ENCODE peak calls at places on chromosome 2, in six cellular contexts. One of them, this sample, is unnamed.

GRCh38 chr2:211133766-211134165 is 577.4 kb downstream of the CPS1 start:
- DNase-seq in NCI-H1105 treated with DMSO at 0.1 percent for 48 hours: no peak
- DNase-seq in RPMI8226: no peak
- DNase-seq in omental fat pad: no peak
- DNase-seq in endothelial cell: no peak
- DNase-seq in EL: no peak
- DNase-seq in this sample: no peak

GRCh38 chr2:128607981-128608506 is 289.4 kb upstream of the HS6ST1 start:
- DNase-seq in EL: no peak
- DNase-seq in RPMI8226: no peak
- DNase-seq in NCI-H1105 treated with DMSO at 0.1 percent for 48 hours: no peak
- DNase-seq in endothelial cell: no peak
- DNase-seq in omental fat pad: no peak
- DNase-seq in this sample: peak

GRCh38 chr2:85865539-85866164 is 23.1 kb downstream of the ST3GAL5 start:
- DNase-seq in NCI-H1105 treated with DMSO at 0.1 percent for 48 hours: no peak
- DNase-seq in EL: no peak
- DNase-seq in endothelial cell: no peak
- DNase-seq in omental fat pad: no peak
- DNase-seq in RPMI8226: no peak
- DNase-seq in this sample: peak

GRCh38 chr2:240559271-240559670 is 886 bp upstream of the DUSP28 start:
- DNase-seq in RPMI8226: no peak
- DNase-seq in omental fat pad: no peak
- DNase-seq in NCI-H1105 treated with DMSO at 0.1 percent for 48 hours: no peak
- DNase-seq in EL: no peak
- DNase-seq in endothelial cell: no peak
- DNase-seq in this sample: peak

GRCh38 chr2:231710751-231711676 is 2.7 kb downstream of the PTMA start:
- DNase-seq in endothelial cell: peak
- DNase-seq in EL: peak
- DNase-seq in omental fat pad: no peak
- DNase-seq in RPMI8226: peak
- DNase-seq in NCI-H1105 treated with DMSO at 0.1 percent for 48 hours: no peak
- DNase-seq in this sample: peak

GRCh38 chr2:241147336-241147735 is 1.9 kb downstream of the PASK start:
- DNase-seq in omental fat pad: no peak
- DNase-seq in NCI-H1105 treated with DMSO at 0.1 percent for 48 hours: no peak
- DNase-seq in EL: no peak
- DNase-seq in endothelial cell: no peak
- DNase-seq in RPMI8226: no peak
- DNase-seq in this sample: no peak

GRCh38 chr2:68319397-68320117 is at the start of gene CNRIP1:
- DNase-seq in RPMI8226: no peak
- DNase-seq in omental fat pad: peak
- DNase-seq in EL: peak
- DNase-seq in endothelial cell: peak
- DNase-seq in NCI-H1105 treated with DMSO at 0.1 percent for 48 hours: peak
- DNase-seq in this sample: peak

GRCh38 chr2:238528953-238529781 is 102.4 kb downstream of the ASB1 start:
- DNase-seq in endothelial cell: no peak
- DNase-seq in NCI-H1105 treated with DMSO at 0.1 percent for 48 hours: no peak
- DNase-seq in EL: peak
- DNase-seq in RPMI8226: no peak
- DNase-seq in omental fat pad: no peak
- DNase-seq in this sample: no peak

GRCh38 chr2:29066989-29067605 is 7.2 kb downstream of the PCARE start:
- DNase-seq in RPMI8226: no peak
- DNase-seq in endothelial cell: no peak
- DNase-seq in EL: peak
- DNase-seq in NCI-H1105 treated with DMSO at 0.1 percent for 48 hours: no peak
- DNase-seq in omental fat pad: no peak
- DNase-seq in this sample: peak

GRCh38 chr2:96537734-96538486 is 1.4 kb downstream of the ARID5A start:
- DNase-seq in EL: no peak
- DNase-seq in NCI-H1105 treated with DMSO at 0.1 percent for 48 hours: no peak
- DNase-seq in omental fat pad: no peak
- DNase-seq in endothelial cell: no peak
- DNase-seq in RPMI8226: peak
- DNase-seq in this sample: peak

GRCh38 chr2:239870863-239871262 is 154.3 kb downstream of the NDUFA10 start:
- DNase-seq in endothelial cell: no peak
- DNase-seq in NCI-H1105 treated with DMSO at 0.1 percent for 48 hours: no peak
- DNase-seq in EL: no peak
- DNase-seq in RPMI8226: no peak
- DNase-seq in omental fat pad: no peak
- DNase-seq in this sample: no peak

GRCh38 chr2:7931808-7932207 is 750.0 kb upstream of the ID2 start:
- DNase-seq in NCI-H1105 treated with DMSO at 0.1 percent for 48 hours: no peak
- DNase-seq in RPMI8226: no peak
- DNase-seq in omental fat pad: no peak
- DNase-seq in endothelial cell: no peak
- DNase-seq in EL: no peak
- DNase-seq in this sample: no peak

GRCh38 chr2:140473851-140474250 is 1657.0 kb downstream of the LRP1B start:
- DNase-seq in omental fat pad: no peak
- DNase-seq in NCI-H1105 treated with DMSO at 0.1 percent for 48 hours: no peak
- DNase-seq in EL: no peak
- DNase-seq in endothelial cell: no peak
- DNase-seq in RPMI8226: no peak
- DNase-seq in this sample: no peak

GRCh38 chr2:74419345-74419744 is 2.1 kb downstream of the C2orf81 start:
- DNase-seq in endothelial cell: no peak
- DNase-seq in EL: no peak
- DNase-seq in RPMI8226: peak
- DNase-seq in NCI-H1105 treated with DMSO at 0.1 percent for 48 hours: no peak
- DNase-seq in omental fat pad: no peak
- DNase-seq in this sample: no peak

GRCh38 chr2:27152102-27152795 is 3.4 kb downstream of the TCF23 start:
- DNase-seq in RPMI8226: peak
- DNase-seq in endothelial cell: no peak
- DNase-seq in EL: no peak
- DNase-seq in omental fat pad: no peak
- DNase-seq in NCI-H1105 treated with DMSO at 0.1 percent for 48 hours: no peak
- DNase-seq in this sample: no peak

GRCh38 chr2:101515512-101515911 is 40.6 kb upstream of the RFX8 start:
- DNase-seq in endothelial cell: no peak
- DNase-seq in omental fat pad: no peak
- DNase-seq in EL: peak
- DNase-seq in NCI-H1105 treated with DMSO at 0.1 percent for 48 hours: no peak
- DNase-seq in RPMI8226: no peak
- DNase-seq in this sample: no peak

This sample was measured in islet precursor cell.